ENCODE peak calls at places on chromosomes 1 and 21, in seven cellular contexts. P, C, Z, M, I, U and Q are unnamed samples.

GRCh38 chr1:12075195-12076114 is 12.4 kb downstream of the TNFRSF8 start:
- DNase-seq in Z (peak; percentile 39), I (no peak), C (peak; percentile 94), M (no peak), P (no peak), U (peak; percentile 52), Q (peak; percentile 42)

GRCh38 chr1:220879090-220879508 is at the start of gene HLX:
- DNase-seq in U (peak; percentile 98), I (no peak), M (no peak), C (peak; percentile 92), Z (peak; percentile 91), P (peak; percentile 63), Q (peak; percentile 56)

GRCh38 chr1:94596260-94596659 is 54.7 kb upstream of the F3 start:
- DNase-seq in I (no peak), Z (peak; percentile 71), U (no peak), C (no peak), P (no peak), M (peak; percentile 5), Q (no peak)

GRCh38 chr1:179926494-179927205 is 28.0 kb upstream of the CEP350 start:
- DNase-seq in I (no peak), M (no peak), C (peak; percentile 81), P (no peak), U (peak; percentile 58), Z (no peak), Q (peak; percentile 89)

GRCh38 chr1:19427087-19427781 is 58.1 kb downstream of the CAPZB start:
- DNase-seq in U (peak; percentile 90), Z (no peak), M (no peak), P (no peak), I (no peak), C (peak; percentile 87), Q (no peak)

GRCh38 chr1:209657140-209657879 is 5.1 kb upstream of the LAMB3 start:
- DNase-seq in U (peak; percentile 83), P (no peak), M (no peak), Z (no peak), C (no peak), I (no peak), Q (peak; percentile 66)

GRCh38 chr1:97094257-97094972 is 372.8 kb downstream of the PTBP2 start:
- DNase-seq in I (no peak), C (peak; percentile 94), M (no peak), U (peak; percentile 67), P (no peak), Z (peak; percentile 59), Q (peak; percentile 42)

GRCh38 chr1:2801535-2802291 is at the start of gene TTC34:
- DNase-seq in I (peak; percentile 27), U (no peak), P (no peak), C (no peak), M (no peak), Z (peak; percentile 30), Q (no peak)

GRCh38 chr1:2585318-2586092 is 1.1 kb upstream of the PRXL2B start:
- DNase-seq in C (peak; percentile 24), M (no peak), U (peak; percentile 61), P (peak; percentile 52), Z (peak; percentile 62), I (peak; percentile 37), Q (peak; percentile 19)

GRCh38 chr1:232327296-232327695 is 302.6 kb downstream of the SIPA1L2 start:
- DNase-seq in C (no peak), I (no peak), P (no peak), U (no peak), Z (no peak), M (no peak), Q (no peak)

GRCh38 chr21:26366781-26367180 is 196.2 kb upstream of the APP start:
- DNase-seq in M (no peak), I (no peak), P (no peak), C (no peak), U (peak; percentile 6), Z (no peak), Q (no peak)

GRCh38 chr1:243316366-243316989 is 60.6 kb downstream of the SDCCAG8 start:
- DNase-seq in Z (no peak), M (peak; percentile 13), U (no peak), C (no peak), P (peak; percentile 47), I (peak; percentile 23), Q (no peak)

GRCh38 chr21:17763286-17764037 is 55.7 kb downstream of the C21orf91 start:
- DNase-seq in M (no peak), P (no peak), U (no peak), I (no peak), C (no peak), Z (no peak), Q (peak; percentile 98)

GRCh38 chr1:229674042-229674441 is 48.0 kb downstream of the URB2 start:
- DNase-seq in Z (peak; percentile 3), I (no peak), U (no peak), P (no peak), C (no peak), M (no peak), Q (no peak)

GRCh38 chr1:35717911-35718476 is 690 bp downstream of the C1orf216 start:
- DNase-seq in M (no peak), I (no peak), U (peak; percentile 84), P (peak; percentile 56), Z (peak; percentile 86), C (peak; percentile 63), Q (peak; percentile 29)

GRCh38 chr1:6222644-6223043 is 13.1 kb downstream of the ICMT start:
- DNase-seq in U (no peak), Z (no peak), I (no peak), C (peak; percentile 31), M (no peak), P (no peak), Q (no peak)

GRCh38 chr1:6223617-6224016 is 12.1 kb downstream of the ICMT start:
- DNase-seq in U (no peak), C (no peak), I (no peak), Z (no peak), M (no peak), P (no peak), Q (no peak)

GRCh38 chr1:6221210-6221784 is 14.5 kb downstream of the ICMT start:
- DNase-seq in M (no peak), Z (no peak), I (no peak), P (no peak), U (no peak), C (no peak), Q (no peak)

GRCh38 chr1:6224733-6225132 is 11.0 kb downstream of the ICMT start:
- DNase-seq in C (no peak), P (no peak), U (no peak), I (no peak), M (no peak), Z (no peak), Q (no peak)

DNA sequence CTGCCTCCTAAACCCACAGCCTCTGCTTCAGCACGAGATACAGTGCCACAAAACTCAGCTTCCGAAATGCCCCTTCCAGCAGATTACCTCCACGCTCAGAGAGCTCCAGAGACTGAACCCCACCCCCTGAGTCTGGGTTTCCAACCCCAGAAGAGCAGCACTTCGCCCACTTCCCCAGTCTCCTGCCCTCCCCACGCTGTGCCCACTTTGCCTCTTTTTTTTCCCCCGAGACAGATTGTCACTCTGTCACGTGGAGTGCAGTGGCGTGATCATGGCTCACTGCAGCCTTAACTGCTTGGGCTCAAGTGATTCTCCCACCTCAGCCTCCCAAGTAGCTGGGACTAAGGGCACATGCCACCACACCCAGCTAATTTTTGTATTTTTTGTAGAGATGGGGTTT is 10.1 kb downstream of the ICMT start:
- DNase-seq in U (no peak), P (no peak), Z (no peak), M (no peak), I (no peak), C (no peak), Q (no peak)
- H3K9ac ChIP-seq in U (no peak overlapping the region), P (no peak overlapping the region), Z (no peak overlapping the region), M (no peak overlapping the region), I (no peak overlapping the region), C (no peak overlapping the region), Q (peak overlapping the region; percentile 16)

GRCh38 chr1:91672601-91673161 is 172.0 kb downstream of the CDC7 start:
- DNase-seq in Z (no peak), U (no peak), M (no peak), C (no peak), I (no peak), P (no peak), Q (no peak)

GRCh38 chr1:91673603-91674002 is 173.0 kb downstream of the CDC7 start:
- DNase-seq in I (no peak), M (no peak), C (no peak), P (no peak), Z (no peak), U (peak; percentile 29), Q (no peak)

GRCh38 chr1:91679446-91679845 is 178.8 kb downstream of the CDC7 start:
- DNase-seq in I (no peak), P (no peak), M (no peak), Z (no peak), C (no peak), U (no peak), Q (no peak)

GRCh38 chr1:91674107-91674506 is 173.5 kb downstream of the CDC7 start:
- DNase-seq in M (no peak), I (no peak), Z (no peak), C (no peak), U (no peak), P (no peak), Q (no peak)

DNA sequence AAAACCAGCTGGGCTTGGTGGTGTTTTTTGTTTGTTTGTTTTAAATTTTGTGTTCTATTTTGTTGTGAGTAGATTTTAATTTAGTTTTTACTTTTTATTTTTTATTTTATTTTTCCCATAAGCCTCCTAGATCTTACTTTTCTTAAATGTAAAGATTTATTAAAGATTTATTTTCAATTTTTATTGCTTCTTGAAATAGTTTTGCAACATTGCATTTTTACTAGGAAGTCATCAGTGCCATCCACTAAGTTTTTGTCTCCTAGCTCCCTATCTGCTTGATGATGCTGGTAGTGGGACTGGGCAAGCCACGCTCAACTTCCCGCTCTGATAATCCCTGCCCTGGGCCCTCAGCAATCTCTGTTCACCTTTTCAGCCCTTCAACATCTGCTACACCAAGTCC is 175.4 kb downstream of the CDC7 start:
- DNase-seq in Z (no peak), I (no peak), C (no peak), P (no peak), M (no peak), U (no peak), Q (peak; percentile 43)
- H3K23ac ChIP-seq in Z (no peak overlapping the region), I (no peak overlapping the region), C (no peak overlapping the region), P (no peak overlapping the region), M (no peak overlapping the region), U (no peak overlapping the region), Q (no peak overlapping the region)

DNA sequence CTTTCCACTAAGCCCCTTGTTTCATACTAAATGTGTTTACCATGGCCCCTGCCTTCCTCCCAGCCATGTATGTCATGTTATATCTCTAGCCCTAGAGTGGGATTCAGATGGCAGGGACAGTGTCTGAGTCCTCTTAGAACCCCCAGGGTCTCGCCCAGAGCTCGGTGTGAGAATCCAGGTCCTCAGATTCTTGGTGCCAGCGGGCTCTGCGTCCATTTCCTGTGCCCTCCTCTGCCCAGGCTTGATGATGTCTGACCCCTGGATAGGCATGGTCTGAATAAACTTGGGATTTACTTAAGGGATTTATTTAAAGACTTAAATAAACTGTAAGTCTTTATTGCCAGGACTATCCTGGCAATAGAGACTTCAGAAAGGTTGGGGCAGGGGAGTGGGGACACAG is 6.2 kb upstream of the KISS1 start:
- DNase-seq in Z (no peak), C (no peak), I (no peak), P (no peak), M (no peak), U (no peak), Q (no peak)
- H3K9ac ChIP-seq in Z (no peak overlapping the region), C (no peak overlapping the region), I (no peak overlapping the region), P (peak overlapping the region; percentile 23), M (no peak overlapping the region), U (no peak overlapping the region), Q (no peak overlapping the region)

DNA sequence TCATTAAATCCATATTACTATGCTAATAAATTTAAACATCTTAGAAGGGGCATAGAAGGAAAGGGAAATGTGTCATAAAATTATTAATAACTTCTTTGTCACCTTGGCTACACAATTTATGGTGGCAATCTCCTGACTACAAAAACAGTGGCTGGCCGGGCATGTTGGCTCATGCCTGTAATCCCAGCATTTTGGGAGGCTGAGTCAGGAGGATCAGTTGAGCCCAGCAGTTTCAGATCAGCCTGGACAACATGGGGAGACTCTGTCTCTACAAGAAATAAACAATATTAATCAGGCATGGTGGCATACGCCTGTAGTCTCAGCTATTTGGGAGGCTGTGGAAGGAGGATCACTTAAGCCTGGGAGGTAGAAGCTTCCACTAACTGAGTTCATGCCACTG is 94.5 kb downstream of the KCNK1 start:
- DNase-seq in I (no peak), M (no peak), C (no peak), U (no peak), Z (no peak), P (no peak), Q (no peak)
- H3K23ac ChIP-seq in I (no peak overlapping the region), M (no peak overlapping the region), C (no peak overlapping the region), U (no peak overlapping the region), Z (no peak overlapping the region), P (no peak overlapping the region), Q (no peak overlapping the region)